ENCODE peak calls at places on chromosomes 2 and 18, in seven cellular contexts. V is aorta; L is kidney; X is CD4-positive, alpha-beta T cell; I is DND-41; S is glutamatergic neuron; Q is HFF-Myc. W is an unnamed sample.

GRCh38 chr2:50674876-50675275 is 357.1 kb downstream of the NRXN1 start:
- DNase-seq in V (no peak), L (no peak), X (no peak), I (no peak), S (no peak), Q (no peak), W (no peak)

GRCh38 chr2:181058378-181059269 is 78.2 kb downstream of the UBE2E3 start:
- DNase-seq in V (no peak), L (no peak), X (peak), I (peak), S (peak), Q (no peak), W (no peak)

GRCh38 chr2:127122351-127123027 is 15.5 kb upstream of the BIN1 start:
- DNase-seq in V (no peak), L (peak), X (no peak), I (no peak), S (no peak), Q (no peak), W (no peak)

GRCh38 chr18:51188024-51188701 is 9.3 kb downstream of the MEX3C start:
- DNase-seq in V (no peak), L (no peak), X (no peak), I (no peak), S (no peak), Q (no peak), W (no peak)

GRCh38 chr2:73838889-73839539 is 10.3 kb downstream of the STAMBP start:
- DNase-seq in V (no peak), L (no peak), X (no peak), I (no peak), S (no peak), Q (no peak), W (no peak)

GRCh38 chr2:46992776-46993175 is 77.2 kb upstream of the MCFD2 start:
- DNase-seq in V (no peak), L (no peak), X (no peak), I (no peak), S (no peak), Q (no peak), W (no peak)

GRCh38 chr2:69642709-69643601 is 584 bp downstream of the AAK1 start:
- DNase-seq in V (peak), L (peak), X (peak), I (peak), S (peak), Q (peak), W (no peak)

GRCh38 chr2:112159454-112159921 is 21.3 kb downstream of the FBLN7 start:
- DNase-seq in V (peak), L (no peak), X (no peak), I (no peak), S (no peak), Q (no peak), W (no peak)

GRCh38 chr2:238493880-238494572 is 67.3 kb downstream of the ASB1 start:
- DNase-seq in V (no peak), L (no peak), X (no peak), I (no peak), S (no peak), Q (no peak), W (peak)

GRCh38 chr18:58186258-58186948 is 142.4 kb downstream of the NEDD4L start:
- DNase-seq in V (no peak), L (no peak), X (no peak), I (no peak), S (no peak), Q (peak), W (no peak)

GRCh38 chr2:229815342-229815741 is 101.0 kb upstream of the DNER start:
- DNase-seq in V (no peak), L (no peak), X (no peak), I (no peak), S (no peak), Q (no peak), W (no peak)

GRCh38 chr2:5250482-5250881 is 441.7 kb upstream of the SOX11 start:
- DNase-seq in V (no peak), L (no peak), X (no peak), I (no peak), S (peak), Q (no peak), W (no peak)

GRCh38 chr2:84477886-84478285 is 18.8 kb upstream of the SUCLG1 start:
- DNase-seq in V (no peak), L (no peak), X (no peak), I (no peak), S (no peak), Q (no peak), W (no peak)

GRCh38 chr2:119352357-119352756 is 14.3 kb downstream of the C2orf76 start:
- DNase-seq in V (no peak), L (no peak), X (no peak), I (no peak), S (no peak), Q (no peak), W (no peak)

GRCh38 chr2:31986906-31987305 is 23.9 kb downstream of the MEMO1 start:
- DNase-seq in V (no peak), L (no peak), X (no peak), I (no peak), S (no peak), Q (no peak), W (no peak)

GRCh38 chr2:207416936-207417718 is 112.6 kb upstream of the CREB1 start:
- DNase-seq in V (no peak), L (no peak), X (no peak), I (no peak), S (no peak), Q (no peak), W (no peak)

GRCh38 chr2:109331864-109332848 is 203.2 kb downstream of the SH3RF3 start:
- DNase-seq in V (peak), L (peak), X (no peak), I (peak), S (no peak), Q (peak), W (peak)

GRCh38 chr18:74126684-74127482 is 20.8 kb downstream of the FBXO15 start:
- DNase-seq in V (no peak), L (no peak), X (no peak), I (no peak), S (no peak), Q (no peak), W (no peak)

GRCh38 chr2:30675758-30676157 is 131.5 kb downstream of the CAPN13 start:
- DNase-seq in V (no peak), L (no peak), X (no peak), I (no peak), S (no peak), Q (no peak), W (peak)

GRCh38 chr2:42021490-42021889 is 26.3 kb upstream of the PKDCC start:
- DNase-seq in V (no peak), L (no peak), X (no peak), I (no peak), S (no peak), Q (no peak), W (no peak)

GRCh38 chr18:45056907-45057306 is 376.2 kb downstream of the SETBP1 start:
- DNase-seq in V (no peak), L (no peak), X (no peak), I (no peak), S (no peak), Q (no peak), W (no peak)

GRCh38 chr2:220445429-220446105 is 818.1 kb downstream of the SLC4A3 start:
- DNase-seq in V (no peak), L (no peak), X (no peak), I (no peak), S (no peak), Q (no peak), W (no peak)

GRCh38 chr18:32469691-32470131 is 971 bp downstream of the GAREM1 start:
- DNase-seq in V (no peak), L (no peak), X (no peak), I (no peak), S (no peak), Q (no peak), W (no peak)

GRCh38 chr2:163757811-163758210 is 22.0 kb upstream of the FIGN start:
- DNase-seq in V (no peak), L (no peak), X (no peak), I (no peak), S (no peak), Q (no peak), W (no peak)

GRCh38 chr2:219399716-219400478 is 12.2 kb upstream of the DNPEP start:
- DNase-seq in V (peak), L (no peak), X (no peak), I (no peak), S (no peak), Q (no peak), W (no peak)

GRCh38 chr2:28648147-28648546 is 103.5 kb upstream of the PPP1CB start:
- DNase-seq in V (peak), L (no peak), X (no peak), I (no peak), S (no peak), Q (no peak), W (no peak)

GRCh38 chr2:159706385-159706980 is 5.8 kb upstream of the MARCHF7 start:
- DNase-seq in V (no peak), L (no peak), X (no peak), I (no peak), S (no peak), Q (no peak), W (no peak)

GRCh38 chr2:237550057-237550415 is 16.3 kb upstream of the PRLH start:
- DNase-seq in V (no peak), L (peak), X (no peak), I (no peak), S (no peak), Q (no peak), W (no peak)

GRCh38 chr2:196173505-196173904 is 2.1 kb upstream of the STK17B start:
- DNase-seq in V (no peak), L (no peak), X (no peak), I (no peak), S (no peak), Q (no peak), W (no peak)

GRCh38 chr2:46971914-46972313 is 56.3 kb upstream of the MCFD2 start:
- DNase-seq in V (no peak), L (no peak), X (no peak), I (no peak), S (no peak), Q (no peak), W (no peak)

GRCh38 chr2:20666364-20667150 is at the start of gene GDF7:
- DNase-seq in V (peak), L (peak), X (no peak), I (no peak), S (no peak), Q (no peak), W (peak)

GRCh38 chr2:136319227-136319626 is 201.3 kb upstream of the CXCR4 start:
- DNase-seq in V (no peak), L (no peak), X (no peak), I (peak), S (no peak), Q (no peak), W (no peak)

GRCh38 chr2:66571873-66572272 is 136.9 kb downstream of the MEIS1 start:
- DNase-seq in V (no peak), L (no peak), X (no peak), I (no peak), S (no peak), Q (no peak), W (no peak)

GRCh38 chr2:170895023-170895759 is 33.9 kb upstream of the GORASP2 start:
- DNase-seq in V (no peak), L (no peak), X (no peak), I (no peak), S (no peak), Q (no peak), W (no peak)

GRCh38 chr2:236239276-236240065 is 24.7 kb downstream of the ASB18 start:
- DNase-seq in V (no peak), L (no peak), X (no peak), I (no peak), S (no peak), Q (no peak), W (no peak)

W was measured in cardiac septum.